ENCODE peak calls at places on chromosomes 16 and 17, in seven cellular contexts. T is transverse colon, G is colonic mucosa, Y is SJSA1, R is GM23248, S is ascending aorta, F is tibial nerve. U is an unnamed sample. For H3K4me1 and H3K27me3, the result is how much of the 10 kb centered on the place peaks cover.

GRCh38 chr17:34670618-34671017 is 91.2 kb downstream of the TMEM132E start:
- DNase-seq in F (no peak), Y (peak), S (no peak), G (no peak), T (no peak), R (no peak), U (no peak)

GRCh38 chr16:2701713-2702437 is 18.1 kb downstream of the PRSS27 start:
- DNase-seq in F (no peak), Y (no peak), T (no peak), G (no peak), S (no peak), R (no peak), U (no peak)

GRCh38 chr16:67017451-67017750 is 11.5 kb upstream of the CBFB start:
- DNase-seq in R (no peak), Y (no peak), S (no peak), F (no peak), T (no peak), G (no peak), U (no peak)

GRCh38 chr16:69691980-69692911 is 34.1 kb downstream of the NQO1 start:
- DNase-seq in F (no peak), R (peak), T (no peak), Y (no peak), G (no peak), S (no peak), U (no peak)

GRCh38 chr16:20051611-20052010 is 22.1 kb downstream of the GPR139 start:
- DNase-seq in T (no peak), S (no peak), R (no peak), G (no peak), F (no peak), Y (no peak), U (no peak)

GRCh38 chr17:69954241-69954933 is 120.6 kb upstream of the KCNJ16 start:
- DNase-seq in S (no peak), G (no peak), T (no peak), R (no peak), F (no peak), Y (no peak), U (no peak)

GRCh38 chr16:48965391-48965790 is 316.2 kb downstream of the CBLN1 start:
- DNase-seq in S (no peak), F (no peak), T (no peak), R (no peak), G (no peak), Y (peak), U (no peak)

GRCh38 chr16:23182675-23183485 is at the start of gene SCNN1G:
- DNase-seq in Y (no peak), G (peak), T (peak), R (peak), F (no peak), S (no peak), U (no peak)

GRCh38 chr17:64739316-64740058 is 77.4 kb upstream of the SMURF2 start:
- DNase-seq in Y (peak), S (no peak), R (peak), G (no peak), F (no peak), T (no peak), U (no peak)

GRCh38 chr17:72517413-72518237 is 396.8 kb downstream of the SOX9 start:
- DNase-seq in T (no peak), S (no peak), G (no peak), R (no peak), F (no peak), Y (no peak), U (no peak)

DNA sequence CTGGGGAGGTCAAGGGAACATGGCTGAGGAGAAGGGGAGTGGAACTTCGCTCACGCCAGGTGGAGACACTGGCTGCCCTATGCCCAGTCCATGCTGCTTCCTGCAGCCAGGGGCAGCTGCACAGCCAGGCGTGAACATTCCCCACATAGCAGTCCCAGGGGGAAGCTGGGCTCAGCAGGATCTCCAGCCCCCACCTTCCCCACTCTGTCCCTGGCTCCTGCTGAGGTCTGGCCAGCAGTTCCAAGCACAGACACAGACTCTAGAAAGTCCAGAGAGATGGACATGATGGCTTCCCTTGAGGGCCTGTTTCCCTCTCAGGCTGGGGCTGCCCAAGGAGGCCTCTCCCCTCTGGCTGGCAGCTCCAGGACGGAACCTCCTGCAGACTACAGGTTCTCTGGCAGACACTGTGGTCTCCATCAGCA is 9.3 kb downstream of the JUP start:
- DNase-seq in F (no peak), Y (no peak), S (no peak), R (peak), T (peak), G (no peak), U (peak)
- H3K4me1 ChIP-seq in F (under half), Y (half or more), S (under half), R (under half), T (half or more), G (half or more), U (half or more)

DNA sequence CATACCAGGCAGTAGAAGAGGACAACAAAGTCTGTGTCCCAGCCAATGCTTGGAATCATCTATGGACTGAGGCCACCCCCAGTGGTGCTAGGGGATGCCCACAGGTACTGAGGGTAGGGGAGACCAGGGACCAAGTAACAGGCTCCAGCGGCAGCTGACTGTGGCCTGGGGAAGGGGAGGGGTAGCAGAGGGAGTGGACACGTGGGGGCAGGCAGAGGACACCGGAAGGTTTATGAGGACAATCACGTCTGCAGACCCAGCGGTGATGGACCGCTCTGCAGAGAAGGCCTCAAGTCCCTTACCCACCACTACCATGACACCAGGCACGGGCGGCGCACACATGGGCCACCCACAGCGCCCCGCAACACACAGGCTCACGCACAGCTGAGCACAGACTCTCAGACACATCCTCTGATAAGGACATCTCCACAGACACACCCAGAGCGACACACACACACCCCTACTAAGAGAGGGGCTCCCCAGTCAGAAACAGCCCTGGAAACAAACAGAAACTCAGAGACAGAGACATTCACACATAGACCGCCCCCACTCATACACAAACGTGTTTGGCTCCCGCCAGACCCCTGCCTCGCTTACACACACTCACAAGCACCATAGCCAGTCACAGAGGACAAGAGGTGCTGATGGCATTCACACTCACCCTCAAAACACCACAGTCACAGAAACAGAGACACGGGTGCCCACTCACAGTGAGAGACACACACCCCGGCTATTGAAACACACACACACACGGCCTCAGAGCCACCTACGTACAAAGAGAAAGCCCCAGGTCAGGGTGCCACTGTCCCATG is 35.8 kb downstream of the SRCIN1 start:
- DNase-seq in S (no peak), R (no peak), F (no peak), G (no peak), Y (no peak), T (no peak), U (peak)
- H3K27me3 ChIP-seq in S (under half), R (half or more), F (under half), G (under half), Y (half or more), T (half or more), U (under half)

DNA sequence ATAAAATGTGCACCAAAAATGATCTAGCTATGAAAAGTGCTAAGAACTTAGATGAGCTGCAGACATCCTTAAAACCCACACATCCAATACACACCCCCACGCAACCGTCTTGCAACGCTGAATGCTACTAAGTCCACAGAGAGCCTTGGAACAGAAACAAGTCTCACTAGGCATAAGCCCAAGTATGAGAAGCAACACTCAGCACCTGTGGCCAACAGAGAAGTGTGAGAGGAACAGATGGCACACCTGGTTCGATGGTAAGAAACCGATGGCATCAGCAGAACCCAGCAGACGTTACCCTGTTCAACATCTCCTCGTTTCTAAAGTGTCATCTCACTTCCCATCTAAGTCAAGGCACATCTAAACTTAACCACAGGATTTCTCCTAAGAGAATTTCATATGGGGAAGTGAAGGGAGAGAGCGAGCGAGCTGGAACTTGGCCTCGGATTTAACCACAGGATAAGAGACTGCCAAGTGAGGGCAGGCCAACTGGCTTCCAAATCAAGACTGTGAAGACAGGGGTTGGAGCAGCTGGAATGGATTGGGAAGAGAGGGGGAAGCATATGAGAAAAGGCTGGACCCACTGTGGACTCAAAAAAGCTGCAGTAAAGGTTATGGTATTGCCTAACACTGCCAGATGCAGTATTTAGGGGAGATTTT is 41.0 kb downstream of the NXPH3 start:
- DNase-seq in F (peak), G (peak), T (peak), R (peak), Y (no peak), S (no peak), U (peak)
- H3K4me1 ChIP-seq in F (under half), G (under half), T (under half), R (under half), Y (under half), S (under half), U (under half)

GRCh38 chr16:68368602-68368944 is 57.8 kb downstream of the PRMT7 start:
- DNase-seq in T (no peak), G (no peak), R (no peak), F (no peak), Y (no peak), S (no peak), U (no peak)

GRCh38 chr16:68367891-68368601 is 57.2 kb downstream of the PRMT7 start:
- DNase-seq in S (no peak), T (no peak), Y (no peak), F (no peak), R (no peak), G (no peak), U (peak)

GRCh38 chr16:68366062-68366461 is 55.2 kb downstream of the PRMT7 start:
- DNase-seq in S (no peak), R (no peak), T (no peak), F (no peak), G (no peak), Y (no peak), U (no peak)

GRCh38 chr16:68367034-68367433 is 56.2 kb downstream of the PRMT7 start:
- DNase-seq in T (peak), S (no peak), F (no peak), R (peak), Y (no peak), G (peak), U (peak)

GRCh38 chr16:68367440-68367839 is 56.6 kb downstream of the PRMT7 start:
- DNase-seq in T (no peak), G (no peak), S (no peak), F (no peak), Y (no peak), R (no peak), U (no peak)
- H3K27me3 ChIP-seq in T (under half), G (under half), S (under half), F (under half), Y (under half), R (under half), U (under half)

DNA sequence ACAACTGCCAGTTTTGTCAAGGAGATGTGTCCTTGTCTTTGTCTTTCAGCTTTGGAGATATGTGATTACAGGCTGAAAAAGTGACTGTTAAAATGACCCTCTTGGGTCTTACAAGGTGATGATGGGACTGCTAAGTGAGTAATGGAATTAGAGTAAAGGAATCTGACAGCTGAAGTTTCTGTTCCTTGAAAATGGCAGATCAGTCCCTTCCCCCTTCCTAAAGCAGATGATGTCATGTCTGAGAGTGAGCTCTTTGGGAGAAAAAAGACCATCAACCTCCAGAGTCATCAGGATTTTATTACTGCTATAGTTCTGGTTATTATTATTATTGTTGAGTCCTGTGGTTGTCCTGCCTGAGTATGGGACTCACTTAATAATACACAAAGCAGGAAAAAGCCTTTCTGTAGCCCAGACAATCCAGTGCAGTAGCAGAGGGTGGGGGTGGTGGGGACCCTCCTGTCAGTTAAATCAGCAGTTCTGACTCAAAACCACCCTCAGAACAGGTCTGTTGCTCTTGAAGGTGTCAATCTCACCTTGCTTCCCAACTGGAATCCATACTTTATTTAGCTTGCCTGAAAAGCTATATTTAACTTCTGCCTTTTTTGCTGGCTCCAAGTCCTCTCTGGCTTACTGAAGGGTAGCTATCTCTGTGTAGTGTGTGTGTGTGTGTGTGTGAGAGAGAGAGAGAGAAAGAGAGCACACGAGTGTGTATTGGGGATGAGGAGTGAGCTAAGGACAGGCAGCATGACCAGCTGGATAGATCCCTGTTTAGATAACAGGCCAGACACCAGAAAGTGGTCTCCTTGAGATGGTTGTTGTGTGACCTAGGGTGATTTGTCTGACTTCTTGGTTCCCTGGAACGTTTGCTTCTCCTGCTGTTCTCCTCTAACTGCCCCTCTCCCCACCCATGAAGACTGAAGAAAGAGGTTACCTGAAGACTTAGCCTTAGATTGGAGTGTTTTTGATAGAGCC is 4.9 kb downstream of the HROB start:
- DNase-seq in S (no peak), F (no peak), Y (no peak), R (no peak), T (no peak), G (no peak), U (peak)
- H3K4me1 ChIP-seq in S (under half), F (under half), Y (under half), R (under half), T (under half), G (under half), U (under half)

DNA sequence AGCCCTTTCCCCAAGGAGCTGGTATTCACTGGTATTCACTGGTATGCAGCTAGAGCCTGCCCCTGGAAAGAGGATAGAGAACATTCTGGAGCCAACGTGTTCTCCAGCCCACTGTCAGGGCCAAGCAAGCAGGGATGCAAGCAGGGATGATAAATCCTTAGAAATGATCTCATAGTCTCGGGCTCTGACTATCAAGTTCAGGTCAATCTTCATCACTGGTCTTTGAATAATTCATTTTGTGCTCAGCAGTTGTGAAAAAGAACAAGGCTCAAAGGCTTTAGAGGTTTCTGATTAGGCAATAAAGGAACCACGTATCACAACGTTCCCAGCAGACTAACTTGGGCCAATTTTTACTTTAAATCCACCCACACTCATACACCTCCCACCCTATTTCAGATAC is 57.4 kb downstream of the CACNG5 start:
- DNase-seq in G (no peak), T (no peak), F (no peak), S (no peak), R (no peak), Y (no peak), U (no peak)
- H3K27me3 ChIP-seq in G (under half), T (under half), F (under half), S (under half), R (under half), Y (under half), U (under half)

DNA sequence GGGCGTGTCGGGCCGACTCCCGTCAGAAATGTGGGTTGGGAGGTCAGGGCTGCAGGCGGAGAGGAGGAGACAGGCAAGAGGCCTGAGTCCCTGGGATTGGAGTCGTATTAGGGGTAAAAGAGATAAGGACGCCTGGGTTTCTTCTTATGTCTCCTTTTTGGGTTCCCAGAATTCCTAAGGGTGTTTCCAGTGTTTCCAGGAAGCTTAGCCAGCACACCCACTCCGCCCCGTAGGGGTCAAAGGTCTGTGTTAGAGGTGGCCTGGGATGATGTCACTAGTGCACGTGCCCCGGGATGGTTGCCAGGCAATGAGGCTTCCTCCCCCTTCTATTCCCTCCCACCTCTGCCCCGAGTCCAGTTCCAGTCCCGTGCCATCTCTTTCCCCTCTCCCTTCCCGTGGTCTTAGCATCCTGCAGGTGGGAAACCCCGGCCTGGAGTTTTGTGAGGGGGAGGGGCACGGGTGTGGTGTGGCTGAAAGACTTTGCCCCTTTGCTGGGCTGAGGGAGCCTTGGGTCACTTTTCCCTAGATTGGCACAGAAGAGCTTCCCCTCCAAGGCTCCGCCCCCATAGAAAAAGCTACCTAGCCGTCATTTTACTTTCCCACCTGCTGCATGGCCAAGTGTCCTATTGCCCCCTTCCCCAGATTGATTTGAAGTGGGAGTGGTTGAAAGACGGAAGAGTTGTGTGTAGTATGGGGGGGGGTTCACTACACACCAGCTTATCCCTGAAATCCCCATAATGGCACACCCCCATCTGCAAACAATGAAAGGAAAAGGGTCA is 2.8 kb downstream of the KDM6B start:
- DNase-seq in G (peak), S (peak), F (peak), Y (peak), R (peak), T (peak), U (peak)
- H3K4me1 ChIP-seq in G (under half), S (under half), F (under half), Y (under half), R (under half), T (half or more), U (under half)

GRCh38 chr16:85911531-85911930 is 12.6 kb downstream of the IRF8 start:
- DNase-seq in F (no peak), S (no peak), T (no peak), R (no peak), G (no peak), Y (no peak), U (no peak)
- H3K27me3 ChIP-seq in F (under half), S (under half), T (under half), R (under half), G (under half), Y (under half), U (under half)

DNA sequence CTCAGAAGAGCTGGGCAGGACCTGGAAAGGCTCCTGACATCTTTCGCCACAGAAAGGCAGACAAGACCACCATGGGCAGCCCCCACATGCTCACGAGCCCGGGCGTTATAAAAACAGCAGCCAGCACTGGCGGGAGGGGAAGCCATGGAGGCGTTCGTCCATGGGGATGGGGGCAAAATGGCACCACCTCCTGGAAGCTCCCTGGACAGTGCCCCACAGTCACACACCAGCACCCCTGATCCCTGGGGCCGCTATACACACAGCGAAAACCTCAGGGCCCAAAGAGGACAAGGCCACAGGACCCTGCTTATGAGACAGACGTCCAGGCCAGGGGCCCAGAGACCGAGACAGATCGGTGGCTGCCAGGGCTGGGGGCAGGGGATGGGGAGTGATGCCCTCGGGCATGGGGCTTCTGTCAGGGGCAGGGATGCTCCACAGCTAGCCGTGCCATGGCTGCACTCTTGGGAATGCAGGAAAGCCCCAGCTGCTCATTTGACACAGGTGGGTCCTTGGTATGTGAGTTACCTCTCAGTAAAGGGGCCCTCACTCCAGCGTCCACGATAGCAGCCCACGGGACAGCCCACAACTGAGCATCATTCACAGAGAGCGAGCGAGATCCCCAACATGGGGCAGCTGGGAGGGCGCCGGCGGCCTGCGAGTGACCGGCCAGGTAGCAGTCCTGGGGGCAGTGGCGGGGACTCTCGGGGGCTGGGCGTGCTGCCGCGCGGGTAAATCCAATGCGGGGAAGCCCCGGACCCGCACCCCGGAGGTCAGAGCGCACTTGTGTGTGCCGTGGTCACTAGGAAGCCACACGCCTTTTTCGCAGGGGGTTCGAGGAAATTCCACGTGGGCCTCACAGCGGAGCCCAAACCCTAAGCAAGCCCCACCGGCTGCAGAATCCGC is 6.4 kb upstream of the PVALEF start:
- DNase-seq in R (no peak), F (no peak), T (no peak), S (no peak), Y (no peak), G (no peak), U (peak)
- H3K4me1 ChIP-seq in R (under half), F (under half), T (under half), S (under half), Y (under half), G (under half), U (under half)

U was measured in right cardiac atrium.